ENCODE peak calls at places on chromosomes 5 and 9, in four cellular contexts. E is T-cell, Y is HTR-8/SVneo, D is midbrain. Q is an unnamed sample.

GRCh38 chr5:145903862-145904261 is 31.0 kb upstream of the GRXCR2 start:
- DNase-seq in E (no peak), Y (no peak), D (no peak), Q (no peak)

GRCh38 chr5:128673411-128673957 is 135.4 kb upstream of the FBN2 start:
- DNase-seq in E (no peak), Y (no peak), D (no peak), Q (no peak)

GRCh38 chr9:133635506-133635902 is 659 bp upstream of the DBH start:
- DNase-seq in E (no peak), Y (no peak), D (no peak), Q (no peak)

GRCh38 chr5:54171645-54172384 is 138.6 kb downstream of the ARL15 start:
- DNase-seq in E (no peak), Y (no peak), D (no peak), Q (no peak)

GRCh38 chr9:136255166-136255538 is 9.5 kb upstream of the QSOX2 start:
- DNase-seq in E (no peak), Y (peak), D (no peak), Q (no peak)

GRCh38 chr5:54548565-54548964 is 31.0 kb downstream of the SNX18 start:
- DNase-seq in E (no peak), Y (no peak), D (no peak), Q (no peak)

GRCh38 chr9:93057703-93058356 is 671 bp upstream of the SUSD3 start:
- DNase-seq in E (no peak), Y (no peak), D (no peak), Q (no peak)

GRCh38 chr5:64773533-64773932 is 4.8 kb downstream of the CWC27 start:
- DNase-seq in E (no peak), Y (no peak), D (no peak), Q (no peak)

GRCh38 chr9:36779582-36779981 is 206.9 kb downstream of the MELK start:
- DNase-seq in E (no peak), Y (no peak), D (no peak), Q (no peak)

GRCh38 chr9:89674667-89675402 is 70.0 kb downstream of the GADD45G start:
- DNase-seq in E (no peak), Y (no peak), D (no peak), Q (no peak)

GRCh38 chr5:170306381-170306790 is 8.8 kb upstream of the LCP2 start:
- DNase-seq in E (no peak), Y (no peak), D (no peak), Q (no peak)

GRCh38 chr9:10867194-10867593 is 254.4 kb upstream of the PTPRD start:
- DNase-seq in E (no peak), Y (no peak), D (no peak), Q (no peak)

GRCh38 chr9:87702921-87703320 is 23.0 kb upstream of the CTSL start:
- DNase-seq in E (no peak), Y (no peak), D (no peak), Q (no peak)